ENCODE peak calls at places on chromosomes 1 and 21, in eight cellular contexts. U is mammary epithelial cell, C is endothelial cell of umbilical vein, W is fibroblast of lung, M is MM.1S, N is hepatocyte, Z is GM23248, V is PC-3. O is an unnamed sample. For H3K9me3, the result is how much of the 10 kb centered on the place peaks cover.

GRCh38 chr1:43008106-43008424 is 49.4 kb upstream of the SLC2A1 start:
- DNase-seq in U (no peak), C (no peak), W (no peak), M (no peak), N (peak), Z (no peak), V (no peak), O (peak)

GRCh38 chr1:175600721-175601440 is 142.5 kb downstream of the TNR start:
- DNase-seq in U (no peak), C (no peak), W (no peak), M (no peak), N (no peak), Z (no peak), V (no peak), O (no peak)

GRCh38 chr1:54812801-54813478 is 11.8 kb upstream of the TTC22 start:
- DNase-seq in U (no peak), C (no peak), W (no peak), M (no peak), N (peak), Z (no peak), V (no peak), O (no peak)

GRCh38 chr1:117572546-117572945 is 33.3 kb upstream of the TENT5C start:
- DNase-seq in U (no peak), C (no peak), W (no peak), M (no peak), N (no peak), Z (no peak), V (no peak), O (no peak)

GRCh38 chr1:26771643-26772321 is 16.0 kb upstream of the PIGV start:
- DNase-seq in U (peak), C (peak), W (peak), M (no peak), N (peak), Z (peak), V (peak), O (no peak)

GRCh38 chr1:33370286-33370685 is 49.4 kb upstream of the A3GALT2 start:
- DNase-seq in U (no peak), C (no peak), W (peak), M (no peak), N (no peak), Z (peak), V (no peak), O (no peak)

GRCh38 chr1:248324468-248324867 is at the start of gene OR2M7:
- DNase-seq in U (no peak), C (no peak), W (no peak), M (no peak), N (no peak), Z (no peak), V (no peak), O (no peak)

GRCh38 chr1:119132179-119132578 is 8.3 kb downstream of the WARS2 start:
- DNase-seq in U (no peak), C (no peak), W (no peak), M (no peak), N (no peak), Z (peak), V (peak), O (no peak)

GRCh38 chr1:216168481-216169005 is 254.7 kb downstream of the USH2A start:
- DNase-seq in U (no peak), C (no peak), W (no peak), M (no peak), N (no peak), Z (no peak), V (no peak), O (no peak)

GRCh38 chr21:32592929-32593502 is 7.7 kb upstream of the TCP10L start:
- DNase-seq in U (no peak), C (no peak), W (no peak), M (no peak), N (peak), Z (no peak), V (no peak), O (no peak)

GRCh38 chr21:36776981-36777617 is 78.2 kb downstream of the SIM2 start:
- DNase-seq in U (no peak), C (no peak), W (no peak), M (no peak), N (no peak), Z (no peak), V (no peak), O (no peak)

GRCh38 chr1:19704247-19705113 is 39.8 kb downstream of the HTR6 start:
- DNase-seq in U (peak), C (peak), W (peak), M (peak), N (peak), Z (peak), V (peak), O (peak)

GRCh38 chr21:39660191-39660590 is 47.5 kb downstream of the B3GALT5 start:
- DNase-seq in U (no peak), C (peak), W (peak), M (no peak), N (peak), Z (peak), V (peak), O (no peak)

GRCh38 chr1:24925082-24925779 is 4.8 kb downstream of the RUNX3 start:
- DNase-seq in U (no peak), C (no peak), W (no peak), M (no peak), N (no peak), Z (no peak), V (no peak), O (no peak)

GRCh38 chr1:4033129-4033676 is 133.1 kb upstream of the C1orf174 start:
- DNase-seq in U (no peak), C (no peak), W (no peak), M (no peak), N (no peak), Z (no peak), V (no peak), O (no peak)

GRCh38 chr1:4029376-4029775 is 129.3 kb upstream of the C1orf174 start:
- DNase-seq in U (no peak), C (no peak), W (no peak), M (no peak), N (no peak), Z (no peak), V (no peak), O (no peak)

GRCh38 chr1:4033732-4034131 is 133.7 kb upstream of the C1orf174 start:
- DNase-seq in U (no peak), C (no peak), W (no peak), M (no peak), N (no peak), Z (no peak), V (no peak), O (no peak)

GRCh38 chr1:4034318-4034887 is 134.3 kb upstream of the C1orf174 start:
- DNase-seq in U (no peak), C (no peak), W (no peak), M (no peak), N (no peak), Z (no peak), V (no peak), O (no peak)

DNA sequence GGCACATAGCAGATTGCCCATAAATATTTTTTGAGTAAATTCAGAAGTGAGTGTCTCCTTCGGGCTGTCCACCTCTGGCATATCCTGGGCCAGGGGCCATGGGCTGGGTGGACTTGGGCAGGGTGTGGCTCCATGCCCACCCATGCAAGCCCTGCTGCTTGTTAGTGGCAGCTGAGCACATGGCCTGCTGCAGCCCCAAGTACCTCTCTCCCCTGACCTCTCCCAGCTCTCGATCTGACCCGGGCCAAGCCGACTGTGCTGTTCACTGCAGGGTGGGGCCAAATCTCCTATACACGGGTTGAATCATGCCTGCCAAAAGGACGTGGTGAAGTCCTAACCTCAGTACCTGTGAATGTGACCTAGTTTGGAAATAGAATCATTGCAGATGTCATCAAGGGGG is 132.5 kb upstream of the C1orf174 start:
- DNase-seq in U (no peak), C (no peak), W (no peak), M (no peak), N (no peak), Z (no peak), V (no peak), O (no peak)
- TF ChIP-seq EZH2 in U (no peak), C (no peak), W (no peak), M (no peak), N (no peak), Z (no peak), V (no peak), O (no peak)

DNA sequence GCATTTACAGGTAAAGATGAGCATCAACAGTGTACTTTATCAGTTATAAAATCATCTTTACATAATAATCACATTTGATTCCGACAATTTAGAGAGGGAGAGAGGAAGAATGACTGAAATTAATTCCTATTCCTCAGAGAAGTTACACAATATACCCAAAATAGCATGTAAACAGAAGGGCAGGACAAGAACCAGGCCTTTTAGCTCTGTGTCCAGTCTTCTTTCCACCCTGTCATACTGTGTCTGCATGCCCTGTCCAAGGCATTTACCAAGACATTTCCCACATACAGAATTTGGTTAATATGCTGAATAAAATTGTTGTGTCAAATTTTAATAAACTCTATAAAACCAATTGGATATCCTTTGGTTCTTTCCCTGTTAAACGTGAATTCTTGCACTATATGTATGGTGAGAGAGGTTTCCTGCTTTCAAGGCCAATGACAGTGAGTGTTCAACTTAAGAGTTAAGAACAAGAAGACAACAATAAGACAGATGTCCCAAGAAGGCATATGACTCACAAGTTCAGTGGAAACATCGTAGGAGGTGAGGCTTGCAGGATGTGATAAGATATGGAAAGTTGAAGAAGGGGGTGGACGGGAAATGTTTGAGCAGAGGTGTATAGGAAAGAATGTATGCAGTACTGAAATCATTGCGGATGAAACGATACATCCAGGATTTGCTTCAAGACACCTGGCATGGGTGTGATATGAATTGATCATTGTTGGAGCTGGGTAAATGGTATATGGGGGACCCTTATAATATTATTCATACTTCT is 20.8 kb downstream of the LRRC8B start:
- DNase-seq in U (peak), C (peak), W (no peak), M (no peak), N (peak), Z (peak), V (peak), O (no peak)
- H3K4me2 ChIP-seq in U (no peak), C (peak), W (no peak), M (no peak), N (no peak), Z (no peak), V (no peak), O (no peak)

DNA sequence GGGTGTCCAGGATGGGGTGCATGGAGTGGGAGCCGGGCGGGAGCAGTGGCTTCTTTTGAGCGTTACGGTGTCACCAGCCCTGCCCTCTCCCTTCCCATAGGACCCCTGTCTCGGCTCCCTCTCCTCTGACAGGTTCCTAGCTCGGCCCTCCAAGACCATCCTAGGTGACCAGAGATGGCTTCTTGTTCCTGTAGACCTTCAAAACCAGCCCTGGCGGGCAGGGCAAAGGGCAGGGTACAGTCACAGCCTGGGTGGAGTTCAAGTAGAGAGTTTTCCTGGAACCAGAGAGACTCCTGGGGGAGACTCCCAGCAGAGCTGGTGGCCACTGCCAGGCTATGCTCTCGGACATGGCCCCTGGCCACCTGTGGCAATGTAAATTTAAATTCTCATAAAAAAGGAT is 345.6 kb upstream of the AJAP1 start:
- DNase-seq in U (no peak), C (no peak), W (no peak), M (no peak), N (no peak), Z (no peak), V (no peak), O (no peak)
- H3K9me3 ChIP-seq in U (under half), C (under half), W (under half), M (under half), N (under half), Z (under half), V (under half), O (under half)

DNA sequence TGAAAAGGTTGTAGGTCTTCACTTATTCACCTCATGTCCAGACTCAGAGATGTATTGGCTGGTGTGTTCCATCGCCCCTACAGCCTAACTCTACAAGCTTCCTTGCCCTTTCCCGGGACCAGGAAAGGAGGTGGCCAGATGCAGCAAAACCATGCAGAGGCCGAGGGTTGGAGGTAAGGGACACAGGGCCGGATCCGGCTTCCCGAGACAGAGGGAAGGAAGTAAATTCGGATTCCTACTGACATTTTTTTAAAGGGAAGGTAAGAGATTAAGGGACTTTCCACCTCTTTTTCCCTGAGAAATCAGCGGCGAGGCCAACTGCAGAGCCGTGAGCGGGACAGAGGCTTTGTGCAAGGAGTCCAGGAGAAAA is 12.7 kb downstream of the EPHA10 start:
- DNase-seq in U (no peak), C (no peak), W (no peak), M (no peak), N (no peak), Z (no peak), V (no peak), O (no peak)
- TF ChIP-seq EZH2 in U (peak), C (peak), W (peak), M (no peak), N (no peak), Z (no peak), V (no peak), O (peak)

GRCh38 chr1:192904438-192904895 is 95.6 kb downstream of the RGS2 start:
- DNase-seq in U (peak), C (peak), W (peak), M (no peak), N (peak), Z (peak), V (peak), O (no peak)
- H3K4me2 ChIP-seq in U (peak), C (peak), W (peak), M (no peak), N (peak), Z (peak), V (peak), O (no peak)

GRCh38 chr1:152656459-152656858 is 6.7 kb upstream of the LCE2D start:
- DNase-seq in U (no peak), C (no peak), W (no peak), M (no peak), N (no peak), Z (no peak), V (no peak), O (no peak)

GRCh38 chr1:152657677-152658076 is 5.5 kb upstream of the LCE2D start:
- DNase-seq in U (no peak), C (no peak), W (no peak), M (no peak), N (no peak), Z (no peak), V (no peak), O (no peak)

GRCh38 chr1:152663098-152663497 is at the start of gene LCE2D:
- DNase-seq in U (no peak), C (no peak), W (no peak), M (no peak), N (no peak), Z (no peak), V (no peak), O (no peak)

GRCh38 chr1:152654110-152654509 is 9.1 kb upstream of the LCE2D start:
- DNase-seq in U (peak), C (peak), W (peak), M (peak), N (no peak), Z (peak), V (peak), O (peak)

DNA sequence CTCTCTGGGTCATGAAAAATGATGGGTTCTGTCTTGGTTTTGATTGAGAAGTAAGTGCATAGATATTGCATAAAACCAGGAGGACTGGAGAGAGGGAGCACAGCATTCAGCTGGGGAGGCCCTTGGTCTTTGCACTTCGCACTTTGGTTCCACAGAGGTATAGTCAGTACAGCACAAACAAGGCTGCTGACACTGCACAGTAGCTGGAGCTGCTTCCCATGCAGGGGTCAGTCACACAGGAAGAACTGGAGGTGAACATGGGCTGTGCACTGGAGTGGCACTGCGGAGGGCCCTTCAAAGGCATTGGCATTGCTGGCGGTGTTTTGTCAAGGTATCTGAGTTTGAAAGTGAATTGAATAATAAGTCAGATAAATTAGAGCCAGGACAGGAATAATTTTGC is 4.5 kb upstream of the LCE2D start:
- DNase-seq in U (no peak), C (no peak), W (no peak), M (no peak), N (no peak), Z (no peak), V (no peak), O (no peak)
- H3K9me3 ChIP-seq in U (under half), C (under half), W (under half), M (under half), N (under half), Z (under half), V (under half), O (under half)

O was measured in neural progenitor cell.